ENCODE peak calls at places on chromosomes 12 and 14, in seven cellular contexts. J, B, L, K, D, Y and W are unnamed samples.

GRCh38 chr12:109756457-109756856 is 42.8 kb downstream of the FAM222A start:
- DNase-seq in B (no peak), Y (no peak), D (no peak), L (no peak), K (no peak), J (no peak), W (no peak)

GRCh38 chr14:68949236-68949965 is 29.7 kb downstream of the ACTN1 start:
- DNase-seq in L (no peak), D (no peak), B (no peak), Y (no peak), J (no peak), K (no peak), W (no peak)

GRCh38 chr14:78143489-78144145 is 26.6 kb upstream of the NRXN3 start:
- DNase-seq in J (no peak), D (no peak), Y (no peak), K (no peak), L (no peak), B (no peak), W (no peak)

GRCh38 chr12:51887476-51888315 is at the start of gene ANKRD33:
- DNase-seq in Y (no peak), B (no peak), K (peak; percentile 83), D (no peak), J (peak; percentile 72), L (no peak), W (no peak)

GRCh38 chr14:52110441-52111086 is 41.7 kb upstream of the NID2 start:
- DNase-seq in B (no peak), K (no peak), L (no peak), D (no peak), J (no peak), Y (no peak), W (no peak)

GRCh38 chr14:67457782-67458181 is 30.7 kb downstream of the TMEM229B start:
- DNase-seq in Y (no peak), B (no peak), L (no peak), K (no peak), J (peak; percentile 81), D (no peak), W (no peak)

GRCh38 chr12:13375583-13376413 is 179.3 kb downstream of the EMP1 start:
- DNase-seq in B (no peak), J (no peak), Y (no peak), K (peak; percentile 36), D (no peak), L (no peak), W (no peak)

GRCh38 chr12:53623526-53623925 is 2.7 kb downstream of the ATF7 start:
- DNase-seq in B (no peak), L (no peak), D (peak; percentile 47), J (no peak), K (no peak), Y (no peak), W (peak; percentile 54)

GRCh38 chr14:99644723-99645544 is at the start of gene HHIPL1:
- DNase-seq in L (no peak), B (no peak), J (peak; percentile 64), K (no peak), Y (peak; percentile 40), D (no peak), W (no peak)

GRCh38 chr12:95966287-95966870 is 23.2 kb downstream of the AMDHD1 start:
- DNase-seq in Y (no peak), L (no peak), J (no peak), B (no peak), K (peak; percentile 51), D (no peak), W (no peak)

GRCh38 chr12:127770123-127770522 is 496.8 kb upstream of the TMEM132C start:
- DNase-seq in Y (no peak), B (no peak), K (no peak), L (no peak), J (no peak), D (no peak), W (no peak)

GRCh38 chr12:95547522-95548055 is 3.7 kb downstream of the USP44 start:
- DNase-seq in L (no peak), Y (peak; percentile 24), B (no peak), K (no peak), J (no peak), D (no peak), W (no peak)

GRCh38 chr12:120710805-120711296 is 593 bp downstream of the UNC119B start:
- DNase-seq in J (peak; percentile 60), D (peak; percentile 78), K (peak; percentile 48), Y (peak; percentile 22), L (peak; percentile 7), B (peak; percentile 53), W (no peak)

GRCh38 chr14:93059917-93060545 is 55.7 kb downstream of the ITPK1 start:
- DNase-seq in Y (no peak), D (no peak), J (no peak), K (no peak), B (no peak), L (no peak), W (no peak)
- H3K4me1 ChIP-seq in Y (peaks cover 14% of the 10 kb centered on the region), D (no peaks in the 10 kb centered on the region), J (peaks cover 13% of the 10 kb centered on the region), K (no peaks in the 10 kb centered on the region), B (peaks cover 7% of the 10 kb centered on the region), L (no peaks in the 10 kb centered on the region), W (no peaks in the 10 kb centered on the region)

DNA sequence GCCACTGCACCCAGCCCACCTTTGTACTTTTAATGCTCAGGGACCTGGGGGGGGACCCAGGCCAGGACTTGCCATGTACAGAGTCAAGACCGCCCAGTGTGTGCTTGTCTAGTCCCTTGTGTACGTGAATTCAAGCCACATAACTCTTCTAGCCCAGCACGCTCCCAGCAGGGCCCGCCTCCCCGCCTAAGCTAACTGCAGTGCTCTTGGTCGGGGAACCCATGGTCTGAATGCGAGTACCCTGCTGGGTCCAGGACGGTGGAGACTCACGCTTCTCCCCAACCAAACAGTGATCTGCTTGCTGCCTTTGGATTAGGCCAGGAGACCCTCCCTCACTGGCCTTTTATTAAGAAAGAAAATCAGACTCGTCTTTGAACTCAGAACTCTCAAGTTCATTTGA is 23.3 kb downstream of the CD9 start:
- DNase-seq in K (no peak), D (no peak), J (no peak), L (no peak), Y (no peak), B (no peak), W (no peak)
- H3K4me1 ChIP-seq in K (no peaks in the 10 kb centered on the region), D (no peaks in the 10 kb centered on the region), J (peaks cover 60% of the 10 kb centered on the region), L (peaks cover 3% of the 10 kb centered on the region), Y (peaks cover 39% of the 10 kb centered on the region), B (no peaks in the 10 kb centered on the region), W (no peaks in the 10 kb centered on the region)

DNA sequence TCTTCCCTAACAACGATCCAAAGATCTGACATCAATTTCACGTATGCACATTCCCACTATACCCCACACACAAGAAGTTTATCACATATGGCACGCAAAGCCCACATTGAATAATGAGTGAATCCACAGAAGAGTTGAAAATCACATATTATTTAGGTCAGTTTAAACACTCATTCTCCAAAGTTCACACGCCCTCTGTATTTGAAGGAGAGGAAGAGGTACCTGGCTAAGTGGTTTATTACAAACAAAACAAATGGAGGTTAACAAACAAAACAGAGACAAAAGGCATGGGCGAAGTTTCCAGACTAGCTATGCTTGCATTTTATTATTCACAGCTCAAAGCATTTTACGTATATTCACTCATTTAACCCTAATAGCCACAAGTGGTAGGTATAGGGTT is 41.8 kb downstream of the CPM start:
- DNase-seq in J (no peak), K (no peak), L (no peak), B (no peak), D (no peak), Y (no peak), W (no peak)
- H3K4me1 ChIP-seq in J (no peaks in the 10 kb centered on the region), K (no peaks in the 10 kb centered on the region), L (no peaks in the 10 kb centered on the region), B (no peaks in the 10 kb centered on the region), D (no peaks in the 10 kb centered on the region), Y (no peaks in the 10 kb centered on the region), W (no peaks in the 10 kb centered on the region)

GRCh38 chr12:46538976-46539375 is 166.4 kb upstream of the SLC38A2 start:
- DNase-seq in B (no peak), L (no peak), Y (no peak), D (no peak), K (no peak), J (no peak), W (no peak)

GRCh38 chr12:46534442-46534841 is 161.9 kb upstream of the SLC38A2 start:
- DNase-seq in J (no peak), K (no peak), Y (no peak), B (no peak), L (no peak), D (no peak), W (no peak)

GRCh38 chr12:46535907-46536306 is 163.3 kb upstream of the SLC38A2 start:
- DNase-seq in B (no peak), J (no peak), D (no peak), L (no peak), K (no peak), Y (no peak), W (no peak)

GRCh38 chr12:46533723-46534122 is 161.2 kb upstream of the SLC38A2 start:
- DNase-seq in Y (no peak), K (no peak), D (no peak), B (no peak), J (no peak), L (no peak), W (no peak)

DNA sequence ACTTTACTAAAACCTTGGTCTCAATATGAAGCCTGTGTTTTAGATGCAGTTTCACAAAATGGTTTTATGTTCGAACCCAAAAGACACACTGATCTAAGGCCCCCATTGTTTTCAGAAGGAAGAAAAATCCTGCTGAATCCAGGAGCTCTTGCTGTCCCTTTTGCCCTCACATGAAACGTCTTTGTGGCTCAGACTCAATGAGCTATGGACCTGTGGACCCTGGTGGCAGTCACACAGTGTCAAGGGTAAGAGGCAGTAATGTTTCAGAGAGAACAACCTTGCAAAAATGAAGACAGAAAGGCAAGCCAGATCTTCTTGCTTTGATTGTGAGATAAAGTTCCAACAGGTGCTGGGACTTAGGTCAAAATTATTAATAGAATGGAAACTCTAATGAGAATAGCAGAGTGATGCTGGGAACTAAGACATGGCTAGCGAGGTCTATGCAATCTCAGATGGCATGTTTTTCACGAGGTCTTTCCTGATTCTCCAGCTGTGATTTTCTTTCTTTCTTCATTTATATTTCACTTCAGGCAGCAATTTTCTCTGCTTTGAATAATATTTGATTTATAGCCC is 164.9 kb upstream of the SLC38A2 start:
- DNase-seq in L (no peak), B (no peak), Y (no peak), K (no peak), J (no peak), D (no peak), W (no peak)
- H3K4me1 ChIP-seq in L (peaks cover 20% of the 10 kb centered on the region), B (no peaks in the 10 kb centered on the region), Y (peaks cover 7% of the 10 kb centered on the region), K (no peaks in the 10 kb centered on the region), J (peaks cover 40% of the 10 kb centered on the region), D (no peaks in the 10 kb centered on the region), W (peaks cover 19% of the 10 kb centered on the region)